ENCODE peak calls at places on chromosomes 1 and 21, in four cellular contexts. One of them, this sample, is unnamed.

GRCh38 chr1:187871177-187871576 is 1042.4 kb downstream of the PLA2G4A start:
- DNase-seq in WTC11: no peak
- DNase-seq in K562: no peak
- DNase-seq in HepG2: no peak
- DNase-seq in this sample: no peak

GRCh38 chr1:185157599-185158469 is 867 bp downstream of the SWT1 start:
- DNase-seq in WTC11: no peak
- DNase-seq in HepG2: no peak
- DNase-seq in K562: peak; percentile 30
- DNase-seq in this sample: no peak

GRCh38 chr1:154808909-154809262 is 61.2 kb downstream of the KCNN3 start:
- DNase-seq in HepG2: no peak
- DNase-seq in K562: no peak
- DNase-seq in WTC11: no peak
- DNase-seq in this sample: no peak

GRCh38 chr1:67359592-67359991 is 51.9 kb downstream of the IL12RB2 start:
- DNase-seq in HepG2: no peak
- DNase-seq in K562: no peak
- DNase-seq in WTC11: no peak
- DNase-seq in this sample: no peak

GRCh38 chr21:15964181-15964855 is 234.5 kb downstream of the USP25 start:
- DNase-seq in K562: no peak
- DNase-seq in WTC11: no peak
- DNase-seq in HepG2: no peak
- DNase-seq in this sample: no peak

GRCh38 chr1:197521118-197521739 is 253.2 kb downstream of the CRB1 start:
- DNase-seq in HepG2: peak; percentile 23
- DNase-seq in K562: peak; percentile 56
- DNase-seq in WTC11: no peak
- DNase-seq in this sample: no peak

GRCh38 chr1:191163621-191164020 is 686.0 kb upstream of the BRINP3 start:
- DNase-seq in K562: no peak
- DNase-seq in HepG2: no peak
- DNase-seq in WTC11: no peak
- DNase-seq in this sample: no peak

GRCh38 chr21:44878053-44878982 is 4.8 kb upstream of the PTTG1IP start:
- DNase-seq in K562: peak; percentile 72
- DNase-seq in HepG2: peak; percentile 97
- DNase-seq in WTC11: no peak
- DNase-seq in this sample: no peak

GRCh38 chr1:178536844-178537371 is 24.0 kb downstream of the TEX35 start:
- DNase-seq in K562: no peak
- DNase-seq in HepG2: peak; percentile 75
- DNase-seq in WTC11: no peak
- DNase-seq in this sample: no peak

GRCh38 chr1:21378705-21379494 is 61.0 kb upstream of the NBPF3 start:
- DNase-seq in HepG2: no peak
- DNase-seq in K562: peak; percentile 64
- DNase-seq in WTC11: no peak
- DNase-seq in this sample: no peak

GRCh38 chr1:12168451-12169160 is 1.8 kb downstream of the TNFRSF1B start:
- DNase-seq in WTC11: no peak
- DNase-seq in HepG2: no peak
- DNase-seq in K562: peak; percentile 56
- DNase-seq in this sample: no peak

GRCh38 chr1:83543222-83543973 is 455.5 kb downstream of the TTLL7 start:
- DNase-seq in HepG2: no peak
- DNase-seq in WTC11: no peak
- DNase-seq in K562: no peak
- DNase-seq in this sample: no peak

GRCh38 chr1:44812822-44813543 is 4.7 kb downstream of the BTBD19 start:
- DNase-seq in K562: no peak
- DNase-seq in WTC11: peak; percentile 53
- DNase-seq in HepG2: no peak
- DNase-seq in this sample: no peak

GRCh38 chr21:46061063-46061462 is 36.8 kb upstream of the COL6A2 start:
- DNase-seq in K562: no peak
- DNase-seq in HepG2: no peak
- DNase-seq in WTC11: no peak
- DNase-seq in this sample: no peak

GRCh38 chr1:211352985-211353515 is 26.4 kb downstream of the TRAF5 start:
- DNase-seq in HepG2: peak; percentile 79
- DNase-seq in WTC11: peak; percentile 66
- DNase-seq in K562: peak; percentile 71
- DNase-seq in this sample: no peak

GRCh38 chr1:158002022-158002629 is 8.7 kb downstream of the KIRREL1 start:
- DNase-seq in HepG2: no peak
- DNase-seq in K562: no peak
- DNase-seq in WTC11: no peak
- DNase-seq in this sample: no peak

GRCh38 chr1:104132386-104132973 is 382.8 kb downstream of the AMY1C start:
- DNase-seq in K562: peak; percentile 0
- DNase-seq in WTC11: no peak
- DNase-seq in HepG2: peak; percentile 28
- DNase-seq in this sample: no peak

GRCh38 chr1:182608850-182609610 is 4.8 kb upstream of the RGS16 start:
- DNase-seq in K562: no peak
- DNase-seq in WTC11: no peak
- DNase-seq in HepG2: no peak
- DNase-seq in this sample: no peak

GRCh38 chr1:35269190-35269988 is 880 bp downstream of the ZMYM4 start:
- DNase-seq in K562: peak; percentile 43
- DNase-seq in HepG2: no peak
- DNase-seq in WTC11: no peak
- DNase-seq in this sample: no peak

GRCh38 chr1:67815303-67816095 is 17.8 kb downstream of the GNG12 start:
- DNase-seq in WTC11: no peak
- DNase-seq in K562: no peak
- DNase-seq in HepG2: no peak
- DNase-seq in this sample: no peak

GRCh38 chr1:59061876-59062275 is 235.0 kb upstream of the FGGY start:
- DNase-seq in HepG2: no peak
- DNase-seq in K562: peak; percentile 32
- DNase-seq in WTC11: no peak
- DNase-seq in this sample: no peak

GRCh38 chr1:8193840-8194406 is 124.0 kb upstream of the SLC45A1 start:
- DNase-seq in K562: no peak
- DNase-seq in HepG2: no peak
- DNase-seq in WTC11: no peak
- DNase-seq in this sample: no peak

GRCh38 chr1:228938248-228938891 is 203.1 kb downstream of the RHOU start:
- DNase-seq in WTC11: no peak
- DNase-seq in K562: no peak
- DNase-seq in HepG2: peak; percentile 68
- DNase-seq in this sample: no peak

GRCh38 chr1:29120955-29121485 is 2.7 kb downstream of the TMEM200B start:
- DNase-seq in WTC11: peak; percentile 87
- DNase-seq in K562: no peak
- DNase-seq in HepG2: no peak
- DNase-seq in this sample: no peak

GRCh38 chr1:31627301-31627929 is 9.9 kb downstream of the HCRTR1 start:
- DNase-seq in WTC11: no peak
- DNase-seq in K562: no peak
- DNase-seq in HepG2: no peak
- DNase-seq in this sample: no peak

GRCh38 chr1:164605254-164606091 is 46.5 kb downstream of the PBX1 start:
- DNase-seq in WTC11: no peak
- DNase-seq in K562: no peak
- DNase-seq in HepG2: no peak
- DNase-seq in this sample: no peak

GRCh38 chr1:35001743-35002142 is 16.6 kb upstream of the TMEM35B start:
- DNase-seq in WTC11: no peak
- DNase-seq in HepG2: no peak
- DNase-seq in K562: no peak
- DNase-seq in this sample: no peak

GRCh38 chr1:55213885-55214213 is 1.3 kb downstream of the USP24 start:
- DNase-seq in WTC11: no peak
- DNase-seq in HepG2: no peak
- DNase-seq in K562: no peak
- DNase-seq in this sample: no peak

GRCh38 chr1:165595561-165595960 is 35.5 kb upstream of the MGST3 start:
- DNase-seq in K562: no peak
- DNase-seq in HepG2: no peak
- DNase-seq in WTC11: no peak
- DNase-seq in this sample: no peak

GRCh38 chr1:115365738-115366137 is 27.7 kb upstream of the NGF start:
- DNase-seq in WTC11: no peak
- DNase-seq in K562: no peak
- DNase-seq in HepG2: no peak
- DNase-seq in this sample: no peak
- TF ChIP-seq ESRRA in WTC11: no peak
- TF ChIP-seq ESRRA in K562: no peak
- TF ChIP-seq ESRRA in HepG2: no peak
- TF ChIP-seq ESRRA in this sample: no peak

DNA sequence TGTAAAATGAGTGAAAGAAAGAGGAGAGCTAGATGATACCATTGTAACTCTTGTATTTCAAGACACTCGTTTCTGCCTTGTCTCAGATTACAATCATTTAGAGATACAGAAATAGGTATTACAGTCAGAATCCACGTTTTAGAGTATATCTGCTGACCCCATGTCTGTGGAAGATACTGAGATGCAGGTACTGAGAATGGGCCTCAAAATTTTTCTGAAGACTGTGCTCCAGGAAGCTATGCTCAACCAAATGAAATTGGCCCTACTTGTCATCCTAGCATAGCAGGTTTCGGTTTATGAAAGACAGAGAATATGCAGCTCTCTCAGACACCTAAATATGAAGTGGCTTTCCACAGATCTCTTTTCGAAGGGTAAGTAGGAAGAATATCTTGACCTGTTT is 6.0 kb upstream of the WARS2 start:
- DNase-seq in K562: no peak
- DNase-seq in HepG2: no peak
- DNase-seq in WTC11: no peak
- DNase-seq in this sample: no peak
- TF ChIP-seq SP1 in K562: no peak
- TF ChIP-seq SP1 in HepG2: no peak
- TF ChIP-seq SP1 in WTC11: no peak
- TF ChIP-seq SP1 in this sample: no peak

GRCh38 chr1:234927312-234927967 is 201.2 kb downstream of the TOMM20 start:
- DNase-seq in K562: no peak
- DNase-seq in HepG2: no peak
- DNase-seq in WTC11: no peak
- DNase-seq in this sample: no peak
- TF ChIP-seq ESRRA in K562: no peak
- TF ChIP-seq ESRRA in HepG2: no peak
- TF ChIP-seq ESRRA in WTC11: no peak
- TF ChIP-seq ESRRA in this sample: no peak

DNA sequence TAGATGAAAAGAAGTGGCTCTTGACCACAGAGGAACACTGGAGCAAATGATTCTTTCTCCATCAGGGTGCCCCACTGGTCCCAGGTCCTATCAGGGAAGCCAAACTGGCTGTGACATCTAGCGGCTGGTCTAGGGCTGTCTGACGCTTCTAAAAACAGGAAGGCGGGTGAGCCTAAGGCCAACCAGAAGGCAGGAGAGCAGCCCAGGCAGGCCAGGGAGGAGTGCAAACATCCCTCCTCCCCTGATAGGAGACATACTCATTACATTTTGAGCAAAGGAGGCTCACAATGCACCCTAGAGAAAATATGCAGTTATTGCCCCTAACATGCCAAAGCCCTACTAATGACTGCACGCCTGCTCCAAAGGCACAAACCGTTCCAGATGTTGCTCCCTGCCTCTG is 10.4 kb upstream of the FOXE3 start:
- DNase-seq in K562: peak; percentile 45
- DNase-seq in WTC11: no peak
- DNase-seq in HepG2: no peak
- DNase-seq in this sample: no peak
- TF ChIP-seq SP1 in K562: no peak
- TF ChIP-seq SP1 in WTC11: no peak
- TF ChIP-seq SP1 in HepG2: no peak
- TF ChIP-seq SP1 in this sample: no peak

DNA sequence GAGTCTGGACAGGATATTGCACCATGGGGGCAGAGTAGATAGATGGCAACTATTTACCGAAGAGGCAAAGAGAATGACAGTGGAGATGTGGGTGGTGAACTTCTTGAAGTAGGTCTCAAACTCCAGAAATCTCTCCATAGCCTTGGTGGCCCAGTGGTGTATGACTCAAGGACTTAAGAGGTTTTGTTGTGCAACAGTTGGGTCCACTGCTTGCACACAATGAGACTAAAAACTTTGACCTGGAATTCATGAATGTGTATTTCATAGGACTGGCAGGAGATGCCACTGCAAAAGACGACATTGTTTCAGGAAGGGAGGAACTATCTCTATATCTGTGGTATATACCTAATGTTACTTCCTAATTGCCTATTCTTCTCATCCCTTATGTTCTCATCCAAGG is 75.9 kb downstream of the ZSCAN20 start:
- DNase-seq in WTC11: no peak
- DNase-seq in HepG2: no peak
- DNase-seq in K562: no peak
- DNase-seq in this sample: no peak
- TF ChIP-seq ESRRA in WTC11: no peak
- TF ChIP-seq ESRRA in HepG2: no peak
- TF ChIP-seq ESRRA in K562: no peak
- TF ChIP-seq ESRRA in this sample: no peak

DNA sequence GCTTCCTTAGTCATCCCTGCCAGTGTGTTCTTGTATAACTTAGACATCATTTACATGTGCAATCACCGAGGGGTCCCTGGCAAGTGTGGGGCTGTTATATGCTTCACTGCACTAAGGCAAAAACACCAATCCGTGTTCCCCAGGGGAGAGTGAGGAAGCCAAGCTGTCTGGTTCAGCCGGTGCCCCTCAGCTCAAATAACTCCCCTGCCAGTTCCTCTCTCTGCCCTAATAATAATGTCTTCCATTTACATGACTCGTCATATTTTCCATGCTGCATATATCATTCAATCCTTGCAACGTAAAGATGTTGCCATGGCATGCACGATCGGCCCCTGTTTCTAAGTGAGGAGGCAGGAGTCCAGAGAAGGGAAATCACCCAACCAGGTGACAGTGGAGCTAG is 24.4 kb upstream of the NDC1 start:
- DNase-seq in HepG2: no peak
- DNase-seq in WTC11: no peak
- DNase-seq in K562: no peak
- DNase-seq in this sample: no peak
- TF ChIP-seq SP1 in HepG2: no peak
- TF ChIP-seq SP1 in WTC11: no peak
- TF ChIP-seq SP1 in K562: no peak
- TF ChIP-seq SP1 in this sample: no peak

This sample was measured in GM12878.